ENCODE peak calls at places on chromosomes 6 and 20, in ten cellular contexts. One of them, this sample, is unnamed.
A peak's percentile ranks its signal among the peaks of the same experiment; 100 is the strongest.

GRCh38 chr6:151869345-151869744 is 61.9 kb downstream of the ESR1 start:
- DNase-seq in ovary: no peak
- DNase-seq in breast epithelium: no peak
- DNase-seq in IMR-90: no peak
- DNase-seq in body of pancreas: no peak
- DNase-seq in suprapubic skin: no peak
- DNase-seq in upper lobe of left lung: no peak
- DNase-seq in adrenal gland: no peak
- DNase-seq in stomach: no peak
- DNase-seq in Peyer's patch: no peak
- DNase-seq in this sample: no peak

GRCh38 chr6:42563697-42564495 is at the start of gene UBR2:
- DNase-seq in ovary: peak; percentile 93
- DNase-seq in breast epithelium: peak; percentile 98
- DNase-seq in IMR-90: peak; percentile 99
- DNase-seq in body of pancreas: peak; percentile 99
- DNase-seq in suprapubic skin: peak; percentile 98
- DNase-seq in upper lobe of left lung: peak; percentile 90
- DNase-seq in adrenal gland: peak; percentile 99
- DNase-seq in stomach: peak; percentile 97
- DNase-seq in Peyer's patch: peak; percentile 92
- DNase-seq in this sample: peak; percentile 96

GRCh38 chr6:13881621-13882165 is 43.1 kb upstream of the RNF182 start:
- DNase-seq in ovary: no peak
- DNase-seq in breast epithelium: no peak
- DNase-seq in IMR-90: no peak
- DNase-seq in body of pancreas: no peak
- DNase-seq in suprapubic skin: no peak
- DNase-seq in upper lobe of left lung: no peak
- DNase-seq in adrenal gland: no peak
- DNase-seq in stomach: no peak
- DNase-seq in Peyer's patch: no peak
- DNase-seq in this sample: no peak

GRCh38 chr6:162854228-162854627 is 126.5 kb downstream of the PACRG start:
- DNase-seq in ovary: no peak
- DNase-seq in breast epithelium: no peak
- DNase-seq in IMR-90: no peak
- DNase-seq in body of pancreas: no peak
- DNase-seq in suprapubic skin: no peak
- DNase-seq in upper lobe of left lung: no peak
- DNase-seq in adrenal gland: no peak
- DNase-seq in stomach: no peak
- DNase-seq in Peyer's patch: no peak
- DNase-seq in this sample: no peak

GRCh38 chr6:151054304-151054703 is 185.5 kb upstream of the AKAP12 start:
- DNase-seq in ovary: peak; percentile 73
- DNase-seq in breast epithelium: no peak
- DNase-seq in IMR-90: peak; percentile 62
- DNase-seq in body of pancreas: no peak
- DNase-seq in suprapubic skin: no peak
- DNase-seq in upper lobe of left lung: no peak
- DNase-seq in adrenal gland: no peak
- DNase-seq in stomach: no peak
- DNase-seq in Peyer's patch: no peak
- DNase-seq in this sample: no peak

GRCh38 chr20:58523916-58524315 is 8.7 kb upstream of the APCDD1L start:
- DNase-seq in ovary: no peak
- DNase-seq in breast epithelium: no peak
- DNase-seq in IMR-90: peak; percentile 49
- DNase-seq in body of pancreas: no peak
- DNase-seq in suprapubic skin: no peak
- DNase-seq in upper lobe of left lung: no peak
- DNase-seq in adrenal gland: no peak
- DNase-seq in stomach: no peak
- DNase-seq in Peyer's patch: no peak
- DNase-seq in this sample: no peak

GRCh38 chr6:133895573-133896343 is 6.8 kb downstream of the TCF21 start:
- DNase-seq in ovary: peak; percentile 69
- DNase-seq in breast epithelium: no peak
- DNase-seq in IMR-90: no peak
- DNase-seq in body of pancreas: no peak
- DNase-seq in suprapubic skin: no peak
- DNase-seq in upper lobe of left lung: peak; percentile 76
- DNase-seq in adrenal gland: no peak
- DNase-seq in stomach: no peak
- DNase-seq in Peyer's patch: peak; percentile 66
- DNase-seq in this sample: no peak

GRCh38 chr20:41969656-41970055 is 351.5 kb upstream of the CHD6 start:
- DNase-seq in ovary: no peak
- DNase-seq in breast epithelium: peak; percentile 47
- DNase-seq in IMR-90: no peak
- DNase-seq in body of pancreas: no peak
- DNase-seq in suprapubic skin: no peak
- DNase-seq in upper lobe of left lung: peak; percentile 26
- DNase-seq in adrenal gland: peak; percentile 19
- DNase-seq in stomach: no peak
- DNase-seq in Peyer's patch: no peak
- DNase-seq in this sample: peak; percentile 70

GRCh38 chr6:166942393-166943168 is 13.8 kb downstream of the RNASET2 start:
- DNase-seq in ovary: no peak
- DNase-seq in breast epithelium: no peak
- DNase-seq in IMR-90: peak; percentile 46
- DNase-seq in body of pancreas: no peak
- DNase-seq in suprapubic skin: no peak
- DNase-seq in upper lobe of left lung: no peak
- DNase-seq in adrenal gland: no peak
- DNase-seq in stomach: no peak
- DNase-seq in Peyer's patch: no peak
- DNase-seq in this sample: no peak

GRCh38 chr6:166940643-166941068 is 15.7 kb downstream of the RNASET2 start:
- DNase-seq in ovary: no peak
- DNase-seq in breast epithelium: peak; percentile 14
- DNase-seq in IMR-90: peak; percentile 37
- DNase-seq in body of pancreas: no peak
- DNase-seq in suprapubic skin: no peak
- DNase-seq in upper lobe of left lung: no peak
- DNase-seq in adrenal gland: no peak
- DNase-seq in stomach: no peak
- DNase-seq in Peyer's patch: no peak
- DNase-seq in this sample: no peak

GRCh38 chr6:166947251-166947650 is 9.1 kb downstream of the RNASET2 start:
- DNase-seq in ovary: no peak
- DNase-seq in breast epithelium: no peak
- DNase-seq in IMR-90: no peak
- DNase-seq in body of pancreas: no peak
- DNase-seq in suprapubic skin: no peak
- DNase-seq in upper lobe of left lung: no peak
- DNase-seq in adrenal gland: no peak
- DNase-seq in stomach: no peak
- DNase-seq in Peyer's patch: no peak
- DNase-seq in this sample: no peak

GRCh38 chr6:166946125-166946524 is 10.2 kb downstream of the RNASET2 start:
- DNase-seq in ovary: no peak
- DNase-seq in breast epithelium: no peak
- DNase-seq in IMR-90: no peak
- DNase-seq in body of pancreas: no peak
- DNase-seq in suprapubic skin: no peak
- DNase-seq in upper lobe of left lung: peak; percentile 72
- DNase-seq in adrenal gland: no peak
- DNase-seq in stomach: no peak
- DNase-seq in Peyer's patch: no peak
- DNase-seq in this sample: no peak

DNA sequence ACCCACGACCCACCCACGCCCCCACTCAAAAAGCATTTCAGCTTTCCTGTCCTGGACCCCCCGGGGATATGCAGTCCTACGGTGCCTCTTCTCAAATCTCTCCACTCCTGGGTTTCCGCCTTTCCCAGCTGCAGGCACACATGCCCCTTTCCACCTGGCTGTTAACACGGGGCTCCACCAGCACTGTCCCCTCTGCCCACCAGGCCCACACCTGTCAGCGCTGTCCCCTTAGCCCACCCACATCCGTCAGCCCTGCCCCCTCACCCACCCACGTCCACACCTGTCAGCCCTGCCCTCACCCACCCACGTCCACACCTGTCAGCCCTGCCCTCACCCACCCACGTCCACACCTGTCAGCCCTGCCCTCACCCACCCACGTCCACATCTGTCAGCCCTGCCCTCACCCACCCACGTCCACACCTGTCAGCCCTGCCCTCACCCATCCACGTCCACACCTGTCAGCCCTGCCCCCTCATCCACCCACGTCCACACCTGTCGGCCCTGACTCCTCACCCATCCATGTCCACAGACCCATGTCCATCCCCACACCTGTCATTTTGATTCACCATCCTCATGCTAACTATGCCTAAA is 11.6 kb downstream of the RNASET2 start:
- DNase-seq in ovary: no peak
- DNase-seq in breast epithelium: no peak
- DNase-seq in IMR-90: no peak
- DNase-seq in body of pancreas: no peak
- DNase-seq in suprapubic skin: no peak
- DNase-seq in upper lobe of left lung: peak; percentile 30
- DNase-seq in adrenal gland: no peak
- DNase-seq in stomach: no peak
- DNase-seq in Peyer's patch: no peak
- DNase-seq in this sample: no peak
- H3K36me3 ChIP-seq in ovary: no peaks in the 10 kb centered on the region
- H3K36me3 ChIP-seq in breast epithelium: no peaks in the 10 kb centered on the region
- H3K36me3 ChIP-seq in IMR-90: peaks cover 3% of the 10 kb centered on the region
- H3K36me3 ChIP-seq in body of pancreas: no peaks in the 10 kb centered on the region
- H3K36me3 ChIP-seq in suprapubic skin: peaks cover 27% of the 10 kb centered on the region
- H3K36me3 ChIP-seq in upper lobe of left lung: peaks cover 41% of the 10 kb centered on the region
- H3K36me3 ChIP-seq in adrenal gland: peaks cover 10% of the 10 kb centered on the region
- H3K36me3 ChIP-seq in stomach: peaks cover 71% of the 10 kb centered on the region
- H3K36me3 ChIP-seq in Peyer's patch: peaks cover 39% of the 10 kb centered on the region
- H3K36me3 ChIP-seq in this sample: peaks cover 75% of the 10 kb centered on the region

GRCh38 chr6:52576392-52577021 is 353 bp downstream of the TRAM2 start:
- DNase-seq in ovary: peak; percentile 75
- DNase-seq in breast epithelium: peak; percentile 30
- DNase-seq in IMR-90: peak; percentile 85
- DNase-seq in body of pancreas: peak; percentile 77
- DNase-seq in suprapubic skin: peak; percentile 83
- DNase-seq in upper lobe of left lung: peak; percentile 90
- DNase-seq in adrenal gland: peak; percentile 75
- DNase-seq in stomach: peak; percentile 54
- DNase-seq in Peyer's patch: peak; percentile 84
- DNase-seq in this sample: peak; percentile 93
- TF ChIP-seq POLR2A in ovary: peak; percentile 52
- TF ChIP-seq POLR2A in breast epithelium: no peak
- TF ChIP-seq POLR2A in IMR-90: peak; percentile 15
- TF ChIP-seq POLR2A in body of pancreas: no peak
- TF ChIP-seq POLR2A in suprapubic skin: no peak
- TF ChIP-seq POLR2A in upper lobe of left lung: no peak
- TF ChIP-seq POLR2A in adrenal gland: no peak
- TF ChIP-seq POLR2A in stomach: no peak
- TF ChIP-seq POLR2A in Peyer's patch: peak; percentile 49
- TF ChIP-seq POLR2A in this sample: no peak

GRCh38 chr6:24662206-24662605 is 4.5 kb downstream of the TDP2 start:
- DNase-seq in ovary: no peak
- DNase-seq in breast epithelium: no peak
- DNase-seq in IMR-90: no peak
- DNase-seq in body of pancreas: no peak
- DNase-seq in suprapubic skin: no peak
- DNase-seq in upper lobe of left lung: no peak
- DNase-seq in adrenal gland: no peak
- DNase-seq in stomach: no peak
- DNase-seq in Peyer's patch: no peak
- DNase-seq in this sample: no peak

GRCh38 chr6:24655229-24655628 is 9.2 kb upstream of the KIAA0319 start:
- DNase-seq in ovary: no peak
- DNase-seq in breast epithelium: no peak
- DNase-seq in IMR-90: no peak
- DNase-seq in body of pancreas: no peak
- DNase-seq in suprapubic skin: no peak
- DNase-seq in upper lobe of left lung: no peak
- DNase-seq in adrenal gland: no peak
- DNase-seq in stomach: no peak
- DNase-seq in Peyer's patch: no peak
- DNase-seq in this sample: no peak

GRCh38 chr6:24659547-24659946 is 7.2 kb downstream of the TDP2 start:
- DNase-seq in ovary: no peak
- DNase-seq in breast epithelium: no peak
- DNase-seq in IMR-90: peak; percentile 23
- DNase-seq in body of pancreas: no peak
- DNase-seq in suprapubic skin: no peak
- DNase-seq in upper lobe of left lung: no peak
- DNase-seq in adrenal gland: no peak
- DNase-seq in stomach: no peak
- DNase-seq in Peyer's patch: no peak
- DNase-seq in this sample: no peak

GRCh38 chr6:24660100-24660499 is 6.6 kb downstream of the TDP2 start:
- DNase-seq in ovary: no peak
- DNase-seq in breast epithelium: no peak
- DNase-seq in IMR-90: no peak
- DNase-seq in body of pancreas: no peak
- DNase-seq in suprapubic skin: no peak
- DNase-seq in upper lobe of left lung: no peak
- DNase-seq in adrenal gland: no peak
- DNase-seq in stomach: no peak
- DNase-seq in Peyer's patch: no peak
- DNase-seq in this sample: no peak

DNA sequence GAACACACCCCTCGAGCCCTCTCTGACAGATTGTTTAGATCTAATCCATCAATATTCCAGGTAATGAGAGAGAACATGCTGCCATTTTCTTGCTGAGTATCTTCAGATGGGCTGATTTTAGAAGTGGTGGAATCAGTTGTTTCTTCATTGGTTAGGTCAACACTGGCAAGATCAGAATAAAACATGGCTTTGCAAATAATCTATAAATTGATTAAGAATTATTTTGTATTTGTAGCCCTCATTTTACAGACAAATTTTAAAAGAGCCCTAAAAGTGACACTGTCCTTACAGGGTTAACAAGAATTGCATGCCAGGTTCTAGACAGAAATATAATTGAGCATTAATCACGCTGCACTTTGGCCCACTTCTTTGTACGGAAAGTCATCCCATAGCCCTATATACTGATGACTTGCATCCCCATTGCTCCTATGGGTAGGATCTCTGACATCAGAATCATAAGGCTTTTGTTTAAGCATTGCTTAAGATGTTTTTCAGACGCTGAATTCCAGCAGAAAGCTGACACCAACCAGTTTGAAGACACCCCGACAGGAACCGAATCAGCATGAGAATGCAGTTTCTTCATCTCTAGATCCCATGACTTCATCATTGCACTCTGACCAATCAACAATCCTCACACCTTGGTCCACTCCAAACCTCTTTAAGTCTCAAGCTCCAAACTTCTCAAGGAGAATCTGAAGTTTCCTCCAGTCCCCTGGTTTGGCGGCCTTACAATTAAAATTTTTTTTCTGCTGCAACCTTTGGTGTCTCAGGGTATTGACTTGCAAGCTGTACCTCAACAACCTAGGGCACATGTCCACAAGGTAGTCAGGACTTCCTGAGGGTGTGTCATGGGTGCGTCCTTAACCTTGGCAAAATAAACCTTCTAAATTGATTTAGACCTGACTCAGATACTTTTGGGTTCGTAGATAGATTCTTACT is 7.9 kb downstream of the TDP2 start:
- DNase-seq in ovary: no peak
- DNase-seq in breast epithelium: no peak
- DNase-seq in IMR-90: peak; percentile 90
- DNase-seq in body of pancreas: no peak
- DNase-seq in suprapubic skin: no peak
- DNase-seq in upper lobe of left lung: no peak
- DNase-seq in adrenal gland: peak; percentile 20
- DNase-seq in stomach: no peak
- DNase-seq in Peyer's patch: no peak
- DNase-seq in this sample: no peak
- H3K36me3 ChIP-seq in ovary: no peaks in the 10 kb centered on the region
- H3K36me3 ChIP-seq in breast epithelium: no peaks in the 10 kb centered on the region
- H3K36me3 ChIP-seq in IMR-90: peaks cover 12% of the 10 kb centered on the region
- H3K36me3 ChIP-seq in body of pancreas: peaks cover 4% of the 10 kb centered on the region
- H3K36me3 ChIP-seq in suprapubic skin: peaks cover 35% of the 10 kb centered on the region
- H3K36me3 ChIP-seq in upper lobe of left lung: peaks cover 41% of the 10 kb centered on the region
- H3K36me3 ChIP-seq in adrenal gland: peaks cover 38% of the 10 kb centered on the region
- H3K36me3 ChIP-seq in stomach: peaks cover 53% of the 10 kb centered on the region
- H3K36me3 ChIP-seq in Peyer's patch: peaks cover 65% of the 10 kb centered on the region
- H3K36me3 ChIP-seq in this sample: no peaks in the 10 kb centered on the region

DNA sequence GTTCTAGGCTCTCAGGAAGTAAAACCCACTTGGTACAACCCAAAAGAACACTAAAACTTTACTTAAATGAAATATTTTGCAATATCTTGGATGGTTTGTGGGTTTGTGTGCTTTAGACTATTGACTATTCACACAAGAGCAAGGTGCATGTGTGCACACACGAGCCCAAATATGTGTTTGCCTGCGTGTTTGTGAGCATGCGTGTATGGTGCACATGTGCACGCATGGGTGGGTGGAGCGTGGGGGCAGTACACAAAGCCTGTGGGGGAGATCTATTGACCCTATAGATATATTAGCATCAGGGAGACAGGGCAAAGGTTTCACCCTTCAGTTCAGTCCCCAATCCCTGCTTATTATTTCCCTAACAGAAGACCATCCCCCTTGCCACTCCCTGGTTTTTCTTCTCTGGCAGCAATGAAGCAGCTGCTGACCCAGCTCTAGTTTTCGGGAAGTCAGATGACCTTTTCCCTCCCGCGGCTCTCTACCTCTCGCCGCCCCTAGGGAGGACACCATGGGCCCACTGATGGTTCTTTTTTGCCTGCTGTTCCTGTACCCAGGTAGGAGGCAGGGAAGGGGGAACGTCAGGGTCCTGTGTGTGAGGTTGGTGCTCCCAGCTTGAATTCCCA is at the start of gene C2:
- DNase-seq in ovary: no peak
- DNase-seq in breast epithelium: no peak
- DNase-seq in IMR-90: no peak
- DNase-seq in body of pancreas: no peak
- DNase-seq in suprapubic skin: no peak
- DNase-seq in upper lobe of left lung: no peak
- DNase-seq in adrenal gland: no peak
- DNase-seq in stomach: no peak
- DNase-seq in Peyer's patch: no peak
- DNase-seq in this sample: no peak
- TF ChIP-seq POLR2A in ovary: no peak
- TF ChIP-seq POLR2A in breast epithelium: no peak
- TF ChIP-seq POLR2A in IMR-90: no peak
- TF ChIP-seq POLR2A in body of pancreas: no peak
- TF ChIP-seq POLR2A in suprapubic skin: no peak
- TF ChIP-seq POLR2A in upper lobe of left lung: no peak
- TF ChIP-seq POLR2A in adrenal gland: no peak
- TF ChIP-seq POLR2A in stomach: no peak
- TF ChIP-seq POLR2A in Peyer's patch: no peak
- TF ChIP-seq POLR2A in this sample: no peak

This sample was measured in spleen.